ENCODE peak calls at places on chromosomes 6 and 20, in nine cellular contexts. C is A549, K is HFF-Myc, B is GM12865, A is IMR-90, J is fibroblast of pulmonary artery, G is fibroblast of lung, L is left ventricle myocardium inferior, F is fibroblast of villous mesenchyme. Y is an unnamed sample.

GRCh38 chr6:155654474-155654873 is 198.8 kb upstream of the NOX3 start:
- DNase-seq in A (no peak), L (no peak), C (no peak), K (no peak), B (no peak), J (no peak), F (no peak), G (no peak), Y (no peak)

GRCh38 chr6:32993363-32993973 is 15.9 kb downstream of the HLA-DOA start:
- DNase-seq in J (no peak), C (no peak), F (no peak), G (no peak), B (no peak), L (no peak), A (no peak), K (no peak), Y (no peak)

GRCh38 chr20:36792422-36792821 is 18.9 kb upstream of the DSN1 start:
- DNase-seq in C (peak; percentile 54), K (no peak), J (peak; percentile 63), G (peak; percentile 65), A (peak; percentile 72), F (peak; percentile 76), B (peak; percentile 70), L (no peak), Y (peak; percentile 74)

GRCh38 chr20:56848561-56848960 is 219.5 kb downstream of the TFAP2C start:
- DNase-seq in J (no peak), F (no peak), B (no peak), L (no peak), G (no peak), A (no peak), K (no peak), C (no peak), Y (no peak)

GRCh38 chr20:24163501-24163900 is 174.9 kb upstream of the GGTLC1 start:
- DNase-seq in L (no peak), B (no peak), A (no peak), F (no peak), C (no peak), K (no peak), G (no peak), J (no peak), Y (peak; percentile 40)

GRCh38 chr20:32965581-32966373 is 38.5 kb downstream of the SUN5 start:
- DNase-seq in J (no peak), K (no peak), B (no peak), C (no peak), F (no peak), L (no peak), G (no peak), A (no peak), Y (no peak)

GRCh38 chr20:61192254-61192950 is 59.7 kb upstream of the CDH4 start:
- DNase-seq in K (no peak), C (no peak), B (no peak), F (no peak), L (no peak), A (no peak), G (no peak), J (no peak), Y (no peak)

GRCh38 chr6:121430514-121431460 is 4.7 kb upstream of the GJA1 start:
- DNase-seq in C (peak; percentile 15), K (no peak), L (no peak), G (peak; percentile 66), A (peak; percentile 54), B (no peak), F (peak; percentile 69), J (peak; percentile 78), Y (peak; percentile 71)

GRCh38 chr6:148926478-148926877 is 179.6 kb downstream of the UST start:
- DNase-seq in B (no peak), F (no peak), A (no peak), L (no peak), J (peak; percentile 17), C (no peak), K (no peak), G (no peak), Y (peak; percentile 32)

GRCh38 chr6:43120938-43121913 is 45.1 kb downstream of the PTK7 start:
- DNase-seq in G (peak; percentile 98), C (no peak), A (peak; percentile 98), K (peak; percentile 88), B (no peak), J (peak; percentile 98), F (peak; percentile 100), L (peak; percentile 56), Y (peak; percentile 98)

GRCh38 chr6:55696041-55696440 is 117.0 kb upstream of the HMGCLL1 start:
- DNase-seq in A (no peak), C (no peak), B (no peak), K (no peak), J (no peak), G (no peak), F (no peak), L (no peak), Y (no peak)

GRCh38 chr20:61784801-61785566 is 280.7 kb downstream of the TAF4 start:
- DNase-seq in B (no peak), L (no peak), C (no peak), F (no peak), G (no peak), K (no peak), A (no peak), J (no peak), Y (no peak)

GRCh38 chr20:63133481-63134091 is 82.3 kb downstream of the YTHDF1 start:
- DNase-seq in G (no peak), L (no peak), F (no peak), K (no peak), A (no peak), B (no peak), J (no peak), C (no peak), Y (no peak)

GRCh38 chr20:11195899-11196558 is 522.2 kb upstream of the JAG1 start:
- DNase-seq in F (no peak), K (no peak), L (no peak), J (peak; percentile 60), A (peak; percentile 95), G (no peak), B (no peak), C (peak; percentile 18), Y (peak; percentile 87)

GRCh38 chr20:32560989-32561830 is 23.9 kb downstream of the NOL4L start:
- DNase-seq in F (no peak), G (no peak), C (no peak), A (no peak), B (no peak), L (no peak), J (no peak), K (no peak), Y (no peak)

GRCh38 chr6:109465772-109466171 is 10.2 kb upstream of the MICAL1 start:
- DNase-seq in C (no peak), K (no peak), B (no peak), G (no peak), A (no peak), J (no peak), L (no peak), F (no peak), Y (no peak)

GRCh38 chr20:39103732-39104131 is 141.6 kb downstream of the DHX35 start:
- DNase-seq in C (no peak), A (no peak), K (no peak), J (peak; percentile 10), L (no peak), B (no peak), G (peak; percentile 4), F (no peak), Y (peak; percentile 14)
- TF ChIP-seq CTCF in C (no peak), A (no peak), K (peak; percentile 22), J (peak; percentile 10), L (no peak), B (no peak), G (peak; percentile 14), F (peak; percentile 7), Y (peak; percentile 18)

GRCh38 chr6:41706876-41707564 is 28.4 kb downstream of the TFEB start:
- DNase-seq in J (peak; percentile 62), F (peak; percentile 71), C (no peak), G (peak; percentile 72), B (peak; percentile 81), A (peak; percentile 53), K (no peak), L (no peak), Y (peak; percentile 66)
- H3K4me3 ChIP-seq in J (no peak overlapping the region), F (no peak overlapping the region), C (no peak overlapping the region), G (no peak overlapping the region), B (peak overlapping the region; percentile 64), A (no peak overlapping the region), K (no peak overlapping the region), L (no peak overlapping the region), Y (no peak overlapping the region)

DNA sequence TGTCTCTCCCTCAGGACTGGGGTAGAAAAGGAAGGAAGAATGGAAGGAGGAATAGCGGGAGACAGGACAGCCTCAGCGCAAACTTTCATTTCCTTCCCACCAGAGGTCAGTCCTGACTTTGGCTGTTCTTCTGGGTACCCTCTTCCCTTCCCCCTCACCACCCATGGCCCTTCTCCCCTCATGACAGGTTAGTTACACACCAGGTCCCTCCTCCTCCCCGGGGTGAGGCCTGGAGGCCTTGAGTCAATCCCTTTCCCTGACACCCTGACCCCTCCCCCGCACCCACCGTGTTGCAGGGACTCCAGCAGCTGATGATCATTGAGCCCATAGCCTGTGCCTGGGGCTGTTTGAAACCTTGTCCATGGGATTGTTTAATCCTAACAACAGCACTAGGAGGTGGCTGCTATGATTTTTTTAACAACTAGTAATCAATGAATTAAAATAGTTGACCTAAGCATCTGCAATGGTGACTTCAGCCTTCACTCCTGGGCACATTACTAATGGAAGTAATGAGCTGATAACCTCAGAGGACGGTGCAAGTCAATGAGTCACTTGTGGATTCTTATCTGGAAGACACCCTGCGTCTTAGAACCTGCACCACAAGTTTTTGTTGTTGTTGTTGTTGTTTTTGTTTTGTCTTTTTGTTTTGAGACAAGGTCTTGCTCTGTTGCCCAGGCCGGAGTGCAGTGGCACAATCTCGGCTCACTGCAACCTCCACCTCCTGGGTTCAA is 46.6 kb upstream of the CCDC167 start:
- DNase-seq in J (no peak), G (no peak), B (no peak), L (no peak), A (no peak), K (no peak), C (no peak), F (no peak), Y (no peak)
- TF ChIP-seq CTCF in J (no peak), G (no peak), B (no peak), L (no peak), A (no peak), K (no peak), C (no peak), F (no peak), Y (no peak)

GRCh38 chr6:8546496-8546895 is 111.2 kb upstream of the SLC35B3 start:
- DNase-seq in C (no peak), B (no peak), L (no peak), J (no peak), A (no peak), F (no peak), G (no peak), K (no peak), Y (no peak)

GRCh38 chr6:8552023-8552422 is 116.7 kb upstream of the SLC35B3 start:
- DNase-seq in B (no peak), L (no peak), J (no peak), K (no peak), A (no peak), G (no peak), C (no peak), F (no peak), Y (no peak)

GRCh38 chr6:8551386-8551785 is 116.0 kb upstream of the SLC35B3 start:
- DNase-seq in K (no peak), J (no peak), C (no peak), L (no peak), A (no peak), B (no peak), G (no peak), F (no peak), Y (no peak)

GRCh38 chr6:8548979-8549378 is 113.6 kb upstream of the SLC35B3 start:
- DNase-seq in L (no peak), G (no peak), B (no peak), F (no peak), C (no peak), K (no peak), J (no peak), A (no peak), Y (no peak)

GRCh38 chr6:8549381-8549780 is 114.0 kb upstream of the SLC35B3 start:
- DNase-seq in L (no peak), G (no peak), A (no peak), K (no peak), C (no peak), B (no peak), J (no peak), F (no peak), Y (no peak)
- H3K4me3 ChIP-seq in L (no peak overlapping the region), G (no peak overlapping the region), A (no peak overlapping the region), K (no peak overlapping the region), C (no peak overlapping the region), B (no peak overlapping the region), J (no peak overlapping the region), F (no peak overlapping the region), Y (no peak overlapping the region)